ENCODE peak calls at places on chromosomes 13 and 19, in eight cellular contexts. One of them, this sample, is unnamed.

GRCh38 chr19:51724543-51724942 is 752 bp upstream of the HAS1 start:
- DNase-seq in RWPE1: no peak
- DNase-seq in BE2C: no peak
- DNase-seq in fibroblast of the conjunctiva: no peak
- DNase-seq in dorsolateral prefrontal cortex: no peak
- DNase-seq in lower lobe of right lung: no peak
- DNase-seq in IMR-90: no peak
- DNase-seq in fibroblast of pulmonary artery: no peak
- DNase-seq in this sample: no peak

GRCh38 chr19:14089662-14090508 is 666 bp downstream of the SAMD1 start:
- DNase-seq in RWPE1: peak
- DNase-seq in BE2C: peak
- DNase-seq in fibroblast of the conjunctiva: no peak
- DNase-seq in dorsolateral prefrontal cortex: no peak
- DNase-seq in lower lobe of right lung: peak
- DNase-seq in IMR-90: peak
- DNase-seq in fibroblast of pulmonary artery: peak
- DNase-seq in this sample: peak

GRCh38 chr13:94711561-94712286 is 621 bp downstream of the SOX21 start:
- DNase-seq in RWPE1: peak
- DNase-seq in BE2C: peak
- DNase-seq in fibroblast of the conjunctiva: no peak
- DNase-seq in dorsolateral prefrontal cortex: no peak
- DNase-seq in lower lobe of right lung: no peak
- DNase-seq in IMR-90: no peak
- DNase-seq in fibroblast of pulmonary artery: peak
- DNase-seq in this sample: peak

GRCh38 chr13:102170295-102170694 is 231.6 kb downstream of the FGF14 start:
- DNase-seq in RWPE1: no peak
- DNase-seq in BE2C: no peak
- DNase-seq in fibroblast of the conjunctiva: no peak
- DNase-seq in dorsolateral prefrontal cortex: no peak
- DNase-seq in lower lobe of right lung: no peak
- DNase-seq in IMR-90: no peak
- DNase-seq in fibroblast of pulmonary artery: no peak
- DNase-seq in this sample: no peak

GRCh38 chr19:13817615-13818371 is 22.6 kb downstream of the ZSWIM4 start:
- DNase-seq in RWPE1: no peak
- DNase-seq in BE2C: no peak
- DNase-seq in fibroblast of the conjunctiva: no peak
- DNase-seq in dorsolateral prefrontal cortex: no peak
- DNase-seq in lower lobe of right lung: peak
- DNase-seq in IMR-90: no peak
- DNase-seq in fibroblast of pulmonary artery: no peak
- DNase-seq in this sample: no peak

GRCh38 chr19:40465025-40465780 is at the start of gene BLVRB:
- DNase-seq in RWPE1: no peak
- DNase-seq in BE2C: no peak
- DNase-seq in fibroblast of the conjunctiva: no peak
- DNase-seq in dorsolateral prefrontal cortex: no peak
- DNase-seq in lower lobe of right lung: no peak
- DNase-seq in IMR-90: peak
- DNase-seq in fibroblast of pulmonary artery: peak
- DNase-seq in this sample: peak

GRCh38 chr19:33299061-33299665 is 3.2 kb downstream of the CEBPA start:
- DNase-seq in RWPE1: no peak
- DNase-seq in BE2C: no peak
- DNase-seq in fibroblast of the conjunctiva: no peak
- DNase-seq in dorsolateral prefrontal cortex: no peak
- DNase-seq in lower lobe of right lung: no peak
- DNase-seq in IMR-90: no peak
- DNase-seq in fibroblast of pulmonary artery: no peak
- DNase-seq in this sample: no peak

GRCh38 chr13:112175162-112176075 is 108.5 kb downstream of the SOX1 start:
- DNase-seq in RWPE1: no peak
- DNase-seq in BE2C: no peak
- DNase-seq in fibroblast of the conjunctiva: no peak
- DNase-seq in dorsolateral prefrontal cortex: no peak
- DNase-seq in lower lobe of right lung: no peak
- DNase-seq in IMR-90: no peak
- DNase-seq in fibroblast of pulmonary artery: no peak
- DNase-seq in this sample: no peak

GRCh38 chr13:28001049-28001448 is 12.6 kb upstream of the URAD start:
- DNase-seq in RWPE1: no peak
- DNase-seq in BE2C: no peak
- DNase-seq in fibroblast of the conjunctiva: no peak
- DNase-seq in dorsolateral prefrontal cortex: peak
- DNase-seq in lower lobe of right lung: no peak
- DNase-seq in IMR-90: no peak
- DNase-seq in fibroblast of pulmonary artery: no peak
- DNase-seq in this sample: no peak

GRCh38 chr13:32791545-32792172 is 205.4 kb downstream of the PDS5B start:
- DNase-seq in RWPE1: no peak
- DNase-seq in BE2C: no peak
- DNase-seq in fibroblast of the conjunctiva: no peak
- DNase-seq in dorsolateral prefrontal cortex: no peak
- DNase-seq in lower lobe of right lung: no peak
- DNase-seq in IMR-90: peak
- DNase-seq in fibroblast of pulmonary artery: no peak
- DNase-seq in this sample: peak

GRCh38 chr19:35533822-35534521 is 716 bp downstream of the GAPDHS start:
- DNase-seq in RWPE1: no peak
- DNase-seq in BE2C: no peak
- DNase-seq in fibroblast of the conjunctiva: no peak
- DNase-seq in dorsolateral prefrontal cortex: no peak
- DNase-seq in lower lobe of right lung: peak
- DNase-seq in IMR-90: peak
- DNase-seq in fibroblast of pulmonary artery: peak
- DNase-seq in this sample: no peak

GRCh38 chr13:114106991-114107685 is 25.3 kb downstream of the RASA3 start:
- DNase-seq in RWPE1: no peak
- DNase-seq in BE2C: peak
- DNase-seq in fibroblast of the conjunctiva: no peak
- DNase-seq in dorsolateral prefrontal cortex: peak
- DNase-seq in lower lobe of right lung: peak
- DNase-seq in IMR-90: no peak
- DNase-seq in fibroblast of pulmonary artery: no peak
- DNase-seq in this sample: no peak

GRCh38 chr13:111114362-111115050 is 604 bp upstream of the ARHGEF7 start:
- DNase-seq in RWPE1: no peak
- DNase-seq in BE2C: no peak
- DNase-seq in fibroblast of the conjunctiva: no peak
- DNase-seq in dorsolateral prefrontal cortex: peak
- DNase-seq in lower lobe of right lung: no peak
- DNase-seq in IMR-90: peak
- DNase-seq in fibroblast of pulmonary artery: peak
- DNase-seq in this sample: peak

GRCh38 chr13:86095351-86095750 is 296.1 kb upstream of the SLITRK6 start:
- DNase-seq in RWPE1: no peak
- DNase-seq in BE2C: no peak
- DNase-seq in fibroblast of the conjunctiva: no peak
- DNase-seq in dorsolateral prefrontal cortex: no peak
- DNase-seq in lower lobe of right lung: no peak
- DNase-seq in IMR-90: no peak
- DNase-seq in fibroblast of pulmonary artery: no peak
- DNase-seq in this sample: no peak

GRCh38 chr13:43543331-43543730 is 243.4 kb downstream of the ENOX1 start:
- DNase-seq in RWPE1: no peak
- DNase-seq in BE2C: no peak
- DNase-seq in fibroblast of the conjunctiva: no peak
- DNase-seq in dorsolateral prefrontal cortex: no peak
- DNase-seq in lower lobe of right lung: no peak
- DNase-seq in IMR-90: peak
- DNase-seq in fibroblast of pulmonary artery: no peak
- DNase-seq in this sample: no peak

GRCh38 chr13:48849515-48849914 is 126.2 kb upstream of the FNDC3A start:
- DNase-seq in RWPE1: no peak
- DNase-seq in BE2C: no peak
- DNase-seq in fibroblast of the conjunctiva: no peak
- DNase-seq in dorsolateral prefrontal cortex: no peak
- DNase-seq in lower lobe of right lung: no peak
- DNase-seq in IMR-90: no peak
- DNase-seq in fibroblast of pulmonary artery: no peak
- DNase-seq in this sample: no peak

GRCh38 chr19:30393046-30393445 is 20.9 kb downstream of the ZNF536 start:
- DNase-seq in RWPE1: peak
- DNase-seq in BE2C: peak
- DNase-seq in fibroblast of the conjunctiva: no peak
- DNase-seq in dorsolateral prefrontal cortex: no peak
- DNase-seq in lower lobe of right lung: no peak
- DNase-seq in IMR-90: no peak
- DNase-seq in fibroblast of pulmonary artery: no peak
- DNase-seq in this sample: no peak

GRCh38 chr13:48232420-48233096 is 448 bp upstream of the ITM2B start:
- DNase-seq in RWPE1: no peak
- DNase-seq in BE2C: no peak
- DNase-seq in fibroblast of the conjunctiva: no peak
- DNase-seq in dorsolateral prefrontal cortex: no peak
- DNase-seq in lower lobe of right lung: no peak
- DNase-seq in IMR-90: no peak
- DNase-seq in fibroblast of pulmonary artery: no peak
- DNase-seq in this sample: peak

GRCh38 chr13:65856464-65856863 is 1373.7 kb downstream of the PCDH9 start:
- DNase-seq in RWPE1: no peak
- DNase-seq in BE2C: no peak
- DNase-seq in fibroblast of the conjunctiva: peak
- DNase-seq in dorsolateral prefrontal cortex: no peak
- DNase-seq in lower lobe of right lung: no peak
- DNase-seq in IMR-90: peak
- DNase-seq in fibroblast of pulmonary artery: peak
- DNase-seq in this sample: peak

GRCh38 chr19:15463865-15464371 is 426 bp downstream of the RASAL3 start:
- DNase-seq in RWPE1: no peak
- DNase-seq in BE2C: no peak
- DNase-seq in fibroblast of the conjunctiva: no peak
- DNase-seq in dorsolateral prefrontal cortex: no peak
- DNase-seq in lower lobe of right lung: peak
- DNase-seq in IMR-90: no peak
- DNase-seq in fibroblast of pulmonary artery: no peak
- DNase-seq in this sample: no peak

GRCh38 chr13:32824671-32825070 is 191.6 kb upstream of the KL start:
- DNase-seq in RWPE1: peak
- DNase-seq in BE2C: no peak
- DNase-seq in fibroblast of the conjunctiva: peak
- DNase-seq in dorsolateral prefrontal cortex: no peak
- DNase-seq in lower lobe of right lung: no peak
- DNase-seq in IMR-90: peak
- DNase-seq in fibroblast of pulmonary artery: peak
- DNase-seq in this sample: peak

GRCh38 chr13:64928704-64929499 is 2301.2 kb downstream of the PCDH9 start:
- DNase-seq in RWPE1: peak
- DNase-seq in BE2C: no peak
- DNase-seq in fibroblast of the conjunctiva: peak
- DNase-seq in dorsolateral prefrontal cortex: no peak
- DNase-seq in lower lobe of right lung: no peak
- DNase-seq in IMR-90: peak
- DNase-seq in fibroblast of pulmonary artery: peak
- DNase-seq in this sample: peak

GRCh38 chr13:25977216-25977615 is 74.6 kb downstream of the SHISA2 start:
- DNase-seq in RWPE1: no peak
- DNase-seq in BE2C: no peak
- DNase-seq in fibroblast of the conjunctiva: no peak
- DNase-seq in dorsolateral prefrontal cortex: no peak
- DNase-seq in lower lobe of right lung: no peak
- DNase-seq in IMR-90: no peak
- DNase-seq in fibroblast of pulmonary artery: peak
- DNase-seq in this sample: no peak

GRCh38 chr13:114226088-114226487 is 8.6 kb upstream of the CDC16 start:
- DNase-seq in RWPE1: no peak
- DNase-seq in BE2C: no peak
- DNase-seq in fibroblast of the conjunctiva: no peak
- DNase-seq in dorsolateral prefrontal cortex: no peak
- DNase-seq in lower lobe of right lung: no peak
- DNase-seq in IMR-90: no peak
- DNase-seq in fibroblast of pulmonary artery: no peak
- DNase-seq in this sample: no peak

GRCh38 chr13:109840201-109840892 is 54.0 kb upstream of the IRS2 start:
- DNase-seq in RWPE1: peak
- DNase-seq in BE2C: no peak
- DNase-seq in fibroblast of the conjunctiva: no peak
- DNase-seq in dorsolateral prefrontal cortex: no peak
- DNase-seq in lower lobe of right lung: no peak
- DNase-seq in IMR-90: peak
- DNase-seq in fibroblast of pulmonary artery: peak
- DNase-seq in this sample: peak

GRCh38 chr13:80444240-80445015 is 103.5 kb upstream of the SPRY2 start:
- DNase-seq in RWPE1: no peak
- DNase-seq in BE2C: no peak
- DNase-seq in fibroblast of the conjunctiva: no peak
- DNase-seq in dorsolateral prefrontal cortex: no peak
- DNase-seq in lower lobe of right lung: no peak
- DNase-seq in IMR-90: no peak
- DNase-seq in fibroblast of pulmonary artery: no peak
- DNase-seq in this sample: no peak

GRCh38 chr13:44040070-44040753 is 160.5 kb downstream of the LACC1 start:
- DNase-seq in RWPE1: no peak
- DNase-seq in BE2C: no peak
- DNase-seq in fibroblast of the conjunctiva: no peak
- DNase-seq in dorsolateral prefrontal cortex: no peak
- DNase-seq in lower lobe of right lung: no peak
- DNase-seq in IMR-90: peak
- DNase-seq in fibroblast of pulmonary artery: peak
- DNase-seq in this sample: peak

GRCh38 chr19:38657633-38658222 is 10.3 kb downstream of the ACTN4 start:
- DNase-seq in RWPE1: peak
- DNase-seq in BE2C: no peak
- DNase-seq in fibroblast of the conjunctiva: peak
- DNase-seq in dorsolateral prefrontal cortex: no peak
- DNase-seq in lower lobe of right lung: no peak
- DNase-seq in IMR-90: peak
- DNase-seq in fibroblast of pulmonary artery: peak
- DNase-seq in this sample: peak

GRCh38 chr19:40264314-40265054 is 20.7 kb downstream of the AKT2 start:
- DNase-seq in RWPE1: no peak
- DNase-seq in BE2C: no peak
- DNase-seq in fibroblast of the conjunctiva: no peak
- DNase-seq in dorsolateral prefrontal cortex: no peak
- DNase-seq in lower lobe of right lung: peak
- DNase-seq in IMR-90: no peak
- DNase-seq in fibroblast of pulmonary artery: no peak
- DNase-seq in this sample: no peak

GRCh38 chr13:51524846-51525566 is 59.3 kb upstream of the WDFY2 start:
- DNase-seq in RWPE1: no peak
- DNase-seq in BE2C: no peak
- DNase-seq in fibroblast of the conjunctiva: no peak
- DNase-seq in dorsolateral prefrontal cortex: no peak
- DNase-seq in lower lobe of right lung: no peak
- DNase-seq in IMR-90: peak
- DNase-seq in fibroblast of pulmonary artery: peak
- DNase-seq in this sample: peak

GRCh38 chr19:32688315-32688714 is 3.3 kb upstream of the NUDT19 start:
- DNase-seq in RWPE1: no peak
- DNase-seq in BE2C: no peak
- DNase-seq in fibroblast of the conjunctiva: no peak
- DNase-seq in dorsolateral prefrontal cortex: no peak
- DNase-seq in lower lobe of right lung: no peak
- DNase-seq in IMR-90: peak
- DNase-seq in fibroblast of pulmonary artery: no peak
- DNase-seq in this sample: no peak

GRCh38 chr13:25886438-25887214 is 165.2 kb downstream of the SHISA2 start:
- DNase-seq in RWPE1: peak
- DNase-seq in BE2C: no peak
- DNase-seq in fibroblast of the conjunctiva: peak
- DNase-seq in dorsolateral prefrontal cortex: no peak
- DNase-seq in lower lobe of right lung: no peak
- DNase-seq in IMR-90: peak
- DNase-seq in fibroblast of pulmonary artery: peak
- DNase-seq in this sample: peak

GRCh38 chr19:1942078-1942933 is 1.3 kb downstream of the CSNK1G2 start:
- DNase-seq in RWPE1: peak
- DNase-seq in BE2C: peak
- DNase-seq in fibroblast of the conjunctiva: no peak
- DNase-seq in dorsolateral prefrontal cortex: peak
- DNase-seq in lower lobe of right lung: peak
- DNase-seq in IMR-90: peak
- DNase-seq in fibroblast of pulmonary artery: peak
- DNase-seq in this sample: peak

GRCh38 chr19:50667177-50667758 is 18.0 kb downstream of the C19orf81 start:
- DNase-seq in RWPE1: no peak
- DNase-seq in BE2C: no peak
- DNase-seq in fibroblast of the conjunctiva: no peak
- DNase-seq in dorsolateral prefrontal cortex: no peak
- DNase-seq in lower lobe of right lung: no peak
- DNase-seq in IMR-90: no peak
- DNase-seq in fibroblast of pulmonary artery: no peak
- DNase-seq in this sample: no peak